ENCODE peak calls at places on chromosome 15, in ten cellular contexts. M is astrocyte, O is A549, Y is right cardiac atrium, J is adrenal gland, N is upper lobe of right lung, Q is right lobe of liver, D is fibroblast of lung, K is lung, G is hepatocyte. S is an unnamed sample.

GRCh38 chr15:22871481-22872076 is 33.1 kb downstream of the NIPA2 start:
- DNase-seq in Q (no peak), K (no peak), O (no peak), Y (no peak), G (no peak), J (no peak), M (no peak), D (no peak), N (no peak), S (no peak)

GRCh38 chr15:31280831-31281216 is 45.8 kb upstream of the KLF13 start:
- DNase-seq in G (no peak), J (peak; percentile 1), K (no peak), Y (no peak), N (peak; percentile 36), D (no peak), Q (peak; percentile 40), M (no peak), O (no peak), S (no peak)

GRCh38 chr15:60420322-60420721 is 22.5 kb upstream of the ANXA2 start:
- DNase-seq in K (no peak), Q (no peak), N (no peak), G (no peak), M (no peak), J (no peak), Y (no peak), O (no peak), D (no peak), S (no peak)

GRCh38 chr15:65796610-65797012 is 4.5 kb upstream of the DENND4A start:
- DNase-seq in Y (no peak), O (peak; percentile 80), K (no peak), D (peak; percentile 60), G (peak; percentile 24), N (no peak), M (peak; percentile 65), J (no peak), Q (no peak), S (no peak)

GRCh38 chr15:40739042-40739441 is 16.0 kb downstream of the RMDN3 start:
- DNase-seq in O (no peak), G (no peak), D (no peak), J (no peak), Y (no peak), N (no peak), Q (peak; percentile 2), K (no peak), M (no peak), S (no peak)

GRCh38 chr15:23647421-23648375 is at the start of gene MAGEL2:
- DNase-seq in K (no peak), G (peak; percentile 63), Q (no peak), N (no peak), D (no peak), Y (peak; percentile 38), M (peak; percentile 6), O (no peak), J (no peak), S (no peak)

GRCh38 chr15:68302729-68303128 is 25.2 kb downstream of the FEM1B start:
- DNase-seq in Q (no peak), N (no peak), O (no peak), G (no peak), Y (no peak), K (no peak), D (no peak), M (no peak), J (no peak), S (no peak)

GRCh38 chr15:101619615-101619865 is 32.6 kb downstream of the TM2D3 start:
- DNase-seq in J (no peak), M (no peak), O (no peak), Q (no peak), N (no peak), K (no peak), G (no peak), Y (no peak), D (no peak), S (no peak)

GRCh38 chr15:57671636-57672035 is 34.9 kb upstream of the POLR2M start:
- DNase-seq in M (no peak), Q (no peak), G (no peak), N (no peak), Y (no peak), K (no peak), O (no peak), D (no peak), J (no peak), S (no peak)

GRCh38 chr15:44435893-44436667 is 8.7 kb downstream of the CTDSPL2 start:
- DNase-seq in D (peak; percentile 4), O (no peak), J (no peak), M (peak; percentile 15), G (no peak), K (no peak), Y (no peak), Q (no peak), N (no peak), S (no peak)

GRCh38 chr15:26722621-26723160 is 50.2 kb downstream of the GABRB3 start:
- DNase-seq in Y (no peak), O (peak; percentile 65), J (no peak), D (no peak), Q (no peak), M (no peak), G (no peak), K (no peak), N (no peak), S (no peak)

DNA sequence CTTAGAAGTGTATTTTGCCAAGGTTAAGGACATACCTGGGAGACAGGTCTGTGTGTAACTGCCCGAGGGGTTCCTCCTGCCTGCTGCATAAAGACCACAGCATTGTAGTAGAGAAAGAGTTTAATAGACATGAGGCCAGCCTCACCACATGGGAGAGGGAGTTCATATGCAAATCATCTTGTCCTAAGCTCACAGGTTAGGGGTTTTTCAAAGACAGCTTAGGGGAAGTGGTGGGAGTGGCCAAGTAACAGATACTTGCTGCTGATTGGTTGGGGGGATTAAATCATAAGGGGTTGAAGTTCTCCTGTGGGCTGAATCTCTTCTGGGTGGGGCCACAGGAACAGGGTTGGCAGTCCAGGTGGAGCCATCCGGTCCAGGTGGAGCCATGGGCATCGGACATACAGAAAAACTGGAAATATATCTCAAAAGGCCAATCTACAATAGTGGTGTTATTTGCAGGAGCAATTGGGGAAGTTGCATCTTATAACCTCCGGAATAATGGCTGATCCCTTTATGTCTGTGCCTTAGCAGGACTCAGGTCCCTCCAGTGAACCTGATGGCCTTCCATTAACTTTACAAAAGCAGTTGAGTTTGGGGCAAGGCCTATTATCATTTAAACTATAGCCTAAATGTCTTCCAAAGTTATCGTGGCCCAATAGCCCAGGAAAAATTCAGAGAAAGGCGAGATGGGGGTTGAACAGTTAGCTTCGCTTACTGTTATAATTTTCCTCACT is 86.0 kb upstream of the MFGE8 start:
- DNase-seq in J (no peak), D (no peak), M (no peak), Q (no peak), Y (no peak), N (no peak), O (no peak), K (no peak), G (no peak), S (no peak)
- H3K27ac ChIP-seq in J (no peak overlapping the region), D (no peak overlapping the region), M (no peak overlapping the region), Q (no peak overlapping the region), Y (no peak overlapping the region), N (no peak overlapping the region), O (peak overlapping the region; percentile 8), K (no peak overlapping the region), G (no peak overlapping the region), S (no peak overlapping the region)

GRCh38 chr15:38795471-38796245 is 231.0 kb upstream of the RASGRP1 start:
- DNase-seq in N (no peak), G (no peak), K (no peak), O (no peak), J (no peak), Q (no peak), M (peak; percentile 70), D (no peak), Y (no peak), S (no peak)
- H3K4me3 ChIP-seq in N (no peak overlapping the region), G (no peak overlapping the region), K (no peak overlapping the region), O (no peak overlapping the region), J (no peak overlapping the region), Q (no peak overlapping the region), M (no peak overlapping the region), D (no peak overlapping the region), Y (no peak overlapping the region), S (no peak overlapping the region)

GRCh38 chr15:90019611-90020010 is 18.5 kb downstream of the ZNF710 start:
- DNase-seq in N (no peak), J (no peak), Q (no peak), Y (no peak), O (no peak), M (no peak), K (no peak), G (no peak), D (no peak), S (no peak)
- H3K27ac ChIP-seq in N (peak overlapping the region; percentile 78), J (no peak overlapping the region), Q (peak overlapping the region; percentile 53), Y (peak overlapping the region; percentile 78), O (no peak overlapping the region), M (no peak overlapping the region), K (peak overlapping the region; percentile 72), G (no peak overlapping the region), D (no peak overlapping the region), S (peak overlapping the region; percentile 4)

GRCh38 chr15:52180851-52181450 is 10.2 kb downstream of the GNB5 start:
- DNase-seq in Y (no peak), D (no peak), N (no peak), K (no peak), Q (no peak), M (no peak), O (no peak), J (no peak), G (no peak), S (no peak)
- H3K4me3 ChIP-seq in Y (no peak overlapping the region), D (no peak overlapping the region), N (no peak overlapping the region), K (no peak overlapping the region), Q (no peak overlapping the region), M (peak overlapping the region; percentile 76), O (no peak overlapping the region), J (no peak overlapping the region), G (no peak overlapping the region), S (peak overlapping the region; percentile 95)

GRCh38 chr15:72284781-72285180 is 12.4 kb upstream of the PARP6 start:
- DNase-seq in N (no peak), M (no peak), K (no peak), J (no peak), O (no peak), G (no peak), D (no peak), Q (no peak), Y (no peak), S (no peak)
- H3K27ac ChIP-seq in N (no peak overlapping the region), M (no peak overlapping the region), K (no peak overlapping the region), J (no peak overlapping the region), O (no peak overlapping the region), G (no peak overlapping the region), D (no peak overlapping the region), Q (no peak overlapping the region), Y (no peak overlapping the region), S (no peak overlapping the region)

GRCh38 chr15:59303641-59304433 is 68.8 kb downstream of the MYO1E start:
- DNase-seq in O (peak; percentile 78), K (no peak), G (no peak), M (peak; percentile 55), Q (no peak), Y (no peak), J (no peak), D (peak; percentile 51), N (no peak), S (peak; percentile 62)
- H3K4me3 ChIP-seq in O (peak overlapping the region; percentile 9), K (no peak overlapping the region), G (no peak overlapping the region), M (no peak overlapping the region), Q (no peak overlapping the region), Y (no peak overlapping the region), J (no peak overlapping the region), D (no peak overlapping the region), N (no peak overlapping the region), S (no peak overlapping the region)